ENCODE peak calls at places on chromosomes 3 and 15, in four cellular contexts. P is A549, X is IMR-90, F is GM12878. O is an unnamed sample.

GRCh38 chr15:53367740-53368139 is 391.7 kb downstream of the WDR72 start:
- DNase-seq in P (no peak), X (no peak), F (no peak), O (no peak)

GRCh38 chr15:41780266-41780665 is 6.0 kb downstream of the MAPKBP1 start:
- DNase-seq in P (no peak), X (peak), F (no peak), O (no peak)

GRCh38 chr3:185757176-185757575 is 67.7 kb downstream of the IGF2BP2 start:
- DNase-seq in P (no peak), X (no peak), F (no peak), O (no peak)

GRCh38 chr3:63351159-63352007 is 73.3 kb downstream of the SYNPR start:
- DNase-seq in P (peak), X (peak), F (peak), O (peak)

GRCh38 chr3:64685800-64686445 is 1.9 kb downstream of the ADAMTS9 start:
- DNase-seq in P (peak), X (peak), F (no peak), O (peak)

GRCh38 chr15:32994810-32995424 is 199.6 kb downstream of the FMN1 start:
- DNase-seq in P (peak), X (peak), F (no peak), O (peak)

GRCh38 chr3:150945226-150945625 is 27.3 kb downstream of the CLRN1 start:
- DNase-seq in P (no peak), X (peak), F (no peak), O (no peak)

GRCh38 chr15:33309602-33310276 is 1.0 kb upstream of the RYR3 start:
- DNase-seq in P (peak), X (no peak), F (no peak), O (no peak)

GRCh38 chr3:42053476-42053875 is 37.7 kb upstream of the TRAK1 start:
- DNase-seq in P (no peak), X (no peak), F (no peak), O (no peak)

GRCh38 chr15:70474682-70475438 is 288.5 kb downstream of the UACA start:
- DNase-seq in P (peak), X (peak), F (no peak), O (no peak)

GRCh38 chr3:171646357-171647133 is 163.7 kb downstream of the PLD1 start:
- DNase-seq in P (peak), X (peak), F (no peak), O (peak)

GRCh38 chr15:83380026-83380425 is 67.1 kb upstream of the SH3GL3 start:
- DNase-seq in P (peak), X (no peak), F (no peak), O (no peak)

GRCh38 chr3:120393252-120393651 is 44.1 kb upstream of the LRRC58 start:
- DNase-seq in P (no peak), X (peak), F (no peak), O (no peak)

GRCh38 chr3:65195211-65195610 is 507.4 kb upstream of the ADAMTS9 start:
- DNase-seq in P (no peak), X (no peak), F (no peak), O (no peak)

GRCh38 chr15:49045691-49046112 is 544 bp downstream of the SECISBP2L start:
- DNase-seq in P (peak), X (peak), F (peak), O (peak)

GRCh38 chr3:137764001-137764433 is at the start of gene SOX14:
- DNase-seq in P (no peak), X (no peak), F (no peak), O (peak)

GRCh38 chr3:57757642-57758297 is 1.7 kb downstream of the SLMAP start:
- DNase-seq in P (peak), X (peak), F (no peak), O (peak)

GRCh38 chr3:139608924-139609323 is 68.8 kb downstream of the NMNAT3 start:
- DNase-seq in P (no peak), X (no peak), F (no peak), O (no peak)

GRCh38 chr3:160184655-160185054 is 40.6 kb upstream of the C3orf80 start:
- DNase-seq in P (no peak), X (peak), F (no peak), O (no peak)

GRCh38 chr15:90192961-90193786 is 8.0 kb upstream of the SEMA4B start:
- DNase-seq in P (no peak), X (peak), F (no peak), O (no peak)

GRCh38 chr3:66394261-66395249 is 106.3 kb downstream of the LRIG1 start:
- DNase-seq in P (no peak), X (peak), F (no peak), O (no peak)

GRCh38 chr3:190785047-190785446 is 77.4 kb downstream of the GMNC start:
- DNase-seq in P (no peak), X (no peak), F (no peak), O (no peak)

GRCh38 chr15:53009093-53009492 is 219.0 kb upstream of the ONECUT1 start:
- DNase-seq in P (no peak), X (no peak), F (no peak), O (no peak)

GRCh38 chr15:99155961-99156443 is 51.1 kb downstream of the SYNM start:
- DNase-seq in P (no peak), X (peak), F (no peak), O (peak)

GRCh38 chr3:124540550-124541201 is 189.6 kb upstream of the UMPS start:
- DNase-seq in P (no peak), X (no peak), F (no peak), O (no peak)

GRCh38 chr15:86483936-86484335 is 404.3 kb downstream of the AGBL1 start:
- DNase-seq in P (no peak), X (no peak), F (no peak), O (no peak)
- TF ChIP-seq ELK1 in P (no peak), X (no peak), F (no peak), O (no peak)

DNA sequence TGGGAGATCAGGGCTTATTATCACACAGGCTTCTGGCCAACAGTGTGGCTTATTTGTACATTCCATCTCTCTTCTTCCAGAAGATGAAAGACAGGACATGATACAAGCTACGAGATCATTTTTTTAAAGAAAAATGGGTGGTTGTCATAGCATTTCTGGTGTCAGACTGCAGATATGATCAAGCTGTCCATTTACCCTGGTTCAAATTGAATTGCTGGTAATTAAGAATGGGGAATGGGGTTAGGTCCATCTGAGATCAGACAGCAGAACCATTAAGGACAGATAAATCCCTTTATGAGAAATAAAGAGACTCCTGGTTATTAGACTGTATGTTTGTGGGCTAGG is 319.7 kb upstream of the AZI2 start:
- DNase-seq in P (no peak), X (no peak), F (no peak), O (no peak)
- H3K4me3 ChIP-seq in P (no peak), X (no peak), F (no peak), O (no peak)

GRCh38 chr3:103006541-103006940 is 571.7 kb downstream of the ZPLD1 start:
- DNase-seq in P (no peak), X (no peak), F (no peak), O (no peak)
- TF ChIP-seq ELK1 in P (no peak), X (no peak), F (no peak), O (no peak)

DNA sequence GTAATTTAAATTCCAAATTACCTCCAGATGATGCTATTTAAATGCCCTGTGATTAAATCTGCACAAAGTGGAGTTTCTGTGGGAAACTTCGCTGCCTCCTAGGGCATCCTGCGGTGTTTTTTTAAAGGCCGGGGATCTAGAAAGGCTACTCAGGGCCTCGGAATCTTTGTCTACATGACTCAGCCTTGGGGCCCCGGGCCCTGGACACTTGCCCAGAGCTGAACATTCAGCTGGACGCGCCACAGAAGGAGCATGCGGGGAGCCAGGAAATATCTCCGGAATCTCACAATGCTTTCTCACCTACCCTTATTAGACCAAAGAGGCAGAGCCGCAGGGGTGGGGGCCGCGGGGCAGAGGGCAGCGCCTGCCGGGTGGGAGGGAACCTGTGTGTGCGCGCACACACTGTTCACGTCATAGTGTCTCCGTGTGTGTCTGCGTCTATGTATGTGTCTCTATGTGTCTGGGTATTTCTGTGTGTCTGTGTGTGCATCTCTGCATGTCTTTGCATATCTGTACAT is 145.5 kb upstream of the TPM1 start:
- DNase-seq in P (peak), X (peak), F (no peak), O (peak)
- H3K4me3 ChIP-seq in P (peak), X (peak), F (no peak), O (no peak)

DNA sequence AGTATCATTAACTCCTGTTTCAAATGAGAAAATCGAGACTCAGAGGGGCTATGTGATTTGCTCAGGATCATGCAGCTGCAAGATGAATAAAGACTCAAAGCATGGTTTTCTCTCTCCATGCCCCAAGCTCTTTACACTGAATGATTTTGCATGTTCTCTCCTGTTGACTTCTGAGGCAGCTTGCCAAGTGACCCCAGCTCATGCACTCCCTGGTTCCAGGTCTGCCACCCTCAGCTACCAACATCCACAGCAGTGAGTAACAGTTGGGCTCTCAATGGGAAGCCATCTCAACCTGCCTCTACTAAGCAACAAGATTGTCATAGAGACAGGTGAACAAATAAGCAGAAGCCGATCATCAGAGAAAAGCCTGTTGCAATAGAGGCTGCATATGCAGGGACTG is 116.9 kb upstream of the GADL1 start:
- DNase-seq in P (no peak), X (no peak), F (no peak), O (no peak)
- TF ChIP-seq ELK1 in P (no peak), X (no peak), F (no peak), O (no peak)

DNA sequence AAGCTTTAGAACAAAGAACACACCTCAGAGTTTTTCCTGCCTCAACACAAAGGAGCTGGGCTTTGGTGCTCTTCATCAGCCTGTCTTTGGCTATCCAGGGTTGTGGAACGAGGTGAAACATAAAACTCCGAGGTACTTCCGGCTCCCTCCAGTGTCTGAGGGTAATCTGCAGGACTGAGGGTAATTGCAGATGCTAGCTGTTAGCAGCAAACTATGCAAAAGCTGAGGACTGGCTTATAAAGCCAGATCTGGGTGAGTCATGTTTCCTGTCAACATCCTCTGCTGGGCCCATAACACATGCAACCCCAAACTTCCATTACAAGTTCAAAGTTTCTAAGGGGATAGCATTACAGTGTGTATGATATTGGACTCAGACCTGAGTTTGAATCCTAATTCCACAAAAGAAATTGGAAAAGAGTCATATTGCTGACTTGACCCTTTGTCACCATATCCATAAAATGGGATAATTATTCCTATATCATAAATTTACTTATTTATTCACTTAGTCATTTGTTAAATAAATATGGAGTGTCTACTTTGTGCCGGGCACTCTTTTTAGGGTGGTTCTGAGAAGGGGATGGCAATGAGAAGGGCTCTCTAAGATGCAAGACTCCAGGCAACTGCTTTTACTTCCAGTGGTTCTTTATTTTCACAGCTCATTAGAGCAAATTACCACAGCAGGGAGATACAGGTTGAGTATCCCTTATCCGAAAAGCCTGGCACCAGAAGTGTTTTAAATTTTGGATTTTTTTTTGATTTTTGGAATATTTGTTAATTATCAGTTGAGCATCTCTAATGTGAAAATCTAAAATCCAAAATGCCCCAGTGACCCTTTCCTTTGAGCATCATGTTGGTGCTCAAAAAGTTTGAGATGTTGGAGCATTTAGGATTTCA is 9.5 kb upstream of the TRIM69 start:
- DNase-seq in P (peak), X (peak), F (peak), O (peak)
- H3K4me3 ChIP-seq in P (no peak), X (no peak), F (peak), O (no peak)

DNA sequence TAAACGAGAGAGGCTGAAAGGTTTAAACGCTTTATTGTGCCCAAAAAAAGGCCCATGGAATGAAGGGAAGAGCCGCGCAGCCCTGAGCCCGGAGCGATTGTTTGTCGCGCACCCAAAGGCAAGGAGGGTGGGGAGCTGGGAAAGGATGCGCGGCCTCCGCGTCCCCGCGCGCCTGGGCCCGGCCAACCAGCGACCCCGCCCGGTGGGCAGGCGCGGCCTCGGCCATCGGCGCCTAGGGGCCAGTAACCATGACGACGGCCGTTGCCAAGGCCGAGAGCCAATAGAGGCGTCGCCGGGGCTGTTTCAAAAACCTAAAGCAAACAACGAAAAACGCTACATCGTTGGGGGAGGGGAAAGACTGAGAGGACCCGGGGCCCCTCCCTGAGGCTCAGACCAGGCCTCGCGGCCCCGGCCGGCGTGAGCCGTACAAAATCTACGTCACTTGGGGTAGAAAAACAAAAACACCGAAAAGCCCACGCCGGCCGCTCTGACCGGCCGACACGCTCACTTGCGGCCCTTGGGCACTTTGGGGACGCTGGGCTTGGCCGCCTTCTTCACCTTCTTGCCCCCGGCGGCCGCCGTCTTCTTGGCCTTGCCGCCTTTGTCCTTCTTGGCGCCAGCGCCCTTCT is 36.2 kb downstream of the HMCES start:
- DNase-seq in P (peak), X (peak), F (no peak), O (peak)
- TF ChIP-seq ELK1 in P (no peak), X (no peak), F (no peak), O (no peak)

GRCh38 chr3:134030382-134030753 is 643 bp upstream of the SLCO2A1 start:
- DNase-seq in P (no peak), X (no peak), F (no peak), O (no peak)

GRCh38 chr3:134028486-134029255 is 1.1 kb downstream of the SLCO2A1 start:
- DNase-seq in P (no peak), X (no peak), F (no peak), O (no peak)

GRCh38 chr3:134029734-134030381 is at the start of gene SLCO2A1:
- DNase-seq in P (no peak), X (peak), F (no peak), O (no peak)

GRCh38 chr3:134027631-134028030 is 2.1 kb downstream of the SLCO2A1 start:
- DNase-seq in P (no peak), X (no peak), F (no peak), O (no peak)

DNA sequence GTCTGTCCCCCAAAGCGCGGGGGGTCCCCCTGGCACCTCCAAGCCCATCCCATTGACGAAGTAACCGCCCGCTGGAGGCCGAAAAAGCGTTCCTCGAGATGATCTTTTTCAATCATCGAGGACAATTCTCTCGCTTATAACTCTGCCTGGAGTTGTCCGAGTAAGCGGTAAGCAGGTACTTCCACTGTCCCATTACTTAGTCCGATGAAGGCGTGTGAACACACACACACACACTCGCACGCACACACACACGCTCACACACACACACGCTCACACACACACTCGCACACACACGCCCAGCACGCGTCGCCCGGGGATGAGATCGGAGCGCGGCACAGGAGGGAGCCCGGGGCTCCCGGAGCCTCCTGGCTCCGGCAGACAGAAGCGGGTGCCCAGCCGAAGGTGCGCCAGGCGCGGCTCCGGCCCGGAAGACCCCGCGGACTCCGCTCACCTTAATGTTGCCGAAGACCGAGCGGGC is 430 bp downstream of the SLCO2A1 start:
- DNase-seq in P (peak), X (peak), F (no peak), O (no peak)
- H3K4me3 ChIP-seq in P (peak), X (peak), F (no peak), O (no peak)

O was measured in K562.